ENCODE peak calls at places on chromosomes 11 and 22, in eight cellular contexts. Z is adrenal gland, Y is spleen, E is GM23248, G is cardiac fibroblast, C is AG09309, R is kidney epithelial cell, J is gastrocnemius medialis. S is an unnamed sample.

GRCh38 chr22:40418366-40419201 is 48.2 kb downstream of the SGSM3 start:
- DNase-seq in G (no peak), R (no peak), Y (peak), C (no peak), E (no peak), Z (no peak), J (no peak), S (no peak)

GRCh38 chr11:35559949-35560348 is 34.5 kb upstream of the PAMR1 start:
- DNase-seq in Y (no peak), Z (no peak), G (no peak), C (no peak), R (no peak), J (no peak), E (no peak), S (no peak)

GRCh38 chr11:23997356-23997755 is 499.5 kb upstream of the LUZP2 start:
- DNase-seq in G (no peak), C (no peak), Z (no peak), E (no peak), Y (no peak), J (no peak), R (no peak), S (no peak)

GRCh38 chr22:38881464-38881871 is 9.5 kb upstream of the CBX6 start:
- DNase-seq in J (peak), Y (no peak), E (peak), Z (peak), G (peak), R (no peak), C (peak), S (peak)

GRCh38 chr11:8814923-8815240 is 96.1 kb upstream of the AKIP1 start:
- DNase-seq in G (no peak), C (no peak), E (peak), Y (no peak), R (no peak), Z (peak), J (no peak), S (no peak)

GRCh38 chr11:3632070-3632660 is 9.6 kb downstream of the ART5 start:
- DNase-seq in G (no peak), R (no peak), Z (no peak), J (no peak), C (no peak), E (peak), Y (peak), S (no peak)

GRCh38 chr11:76659672-76660532 is 10.6 kb downstream of the LRRC32 start:
- DNase-seq in R (no peak), G (no peak), C (no peak), Z (no peak), J (no peak), Y (peak), E (no peak), S (no peak)

GRCh38 chr22:23034621-23035556 is 35.4 kb upstream of the GNAZ start:
- DNase-seq in C (no peak), J (no peak), G (no peak), Y (no peak), Z (no peak), R (no peak), E (no peak), S (no peak)

GRCh38 chr22:32836286-32836859 is 34.9 kb downstream of the TIMP3 start:
- DNase-seq in G (peak), Z (no peak), E (peak), Y (no peak), C (no peak), R (no peak), J (no peak), S (no peak)

GRCh38 chr11:70159612-70160570 is 43.2 kb upstream of the FADD start:
- DNase-seq in J (no peak), G (no peak), R (no peak), Y (no peak), E (peak), C (peak), Z (no peak), S (no peak)

GRCh38 chr11:6635082-6635932 is 16.1 kb upstream of the TPP1 start:
- DNase-seq in J (no peak), E (peak), Z (peak), R (no peak), Y (peak), G (peak), C (no peak), S (no peak)

GRCh38 chr11:126417463-126417862 is 62.0 kb downstream of the ST3GAL4 start:
- DNase-seq in Y (no peak), Z (no peak), R (no peak), G (no peak), E (no peak), C (no peak), J (no peak), S (no peak)

GRCh38 chr11:92297551-92298237 is 73.1 kb downstream of the FAT3 start:
- DNase-seq in Y (no peak), G (no peak), C (no peak), R (no peak), J (no peak), Z (no peak), E (no peak), S (no peak)

GRCh38 chr22:50016988-50017700 is 4.6 kb upstream of the IL17REL start:
- DNase-seq in E (no peak), R (no peak), Z (no peak), J (no peak), Y (peak), G (no peak), C (no peak), S (no peak)

GRCh38 chr22:32958021-32958420 is 100.2 kb downstream of the SYN3 start:
- DNase-seq in R (no peak), E (no peak), G (no peak), C (no peak), Y (no peak), J (no peak), Z (no peak), S (no peak)

GRCh38 chr11:34373727-34374126 is 15.9 kb upstream of the ABTB2 start:
- DNase-seq in J (no peak), Y (no peak), G (no peak), E (no peak), R (no peak), Z (no peak), C (no peak), S (no peak)

GRCh38 chr11:32115406-32115805 is 24.5 kb downstream of the RCN1 start:
- DNase-seq in Y (no peak), G (peak), C (no peak), J (no peak), E (no peak), Z (no peak), R (no peak), S (no peak)

GRCh38 chr11:91263698-91264097 is 960.9 kb upstream of the FAT3 start:
- DNase-seq in Y (no peak), Z (no peak), G (no peak), C (no peak), R (no peak), E (no peak), J (no peak), S (no peak)

GRCh38 chr11:132976115-132976514 is 556.2 kb downstream of the OPCML start:
- DNase-seq in E (no peak), R (no peak), C (no peak), J (no peak), Z (no peak), Y (no peak), G (no peak), S (no peak)

GRCh38 chr11:40166892-40167291 is 1292.6 kb downstream of the LRRC4C start:
- DNase-seq in C (no peak), Z (no peak), G (no peak), J (no peak), Y (no peak), E (peak), R (no peak), S (no peak)

GRCh38 chr11:55949330-55949729 is 13.1 kb upstream of the OR5I1 start:
- DNase-seq in R (no peak), Y (no peak), Z (no peak), E (no peak), G (no peak), J (no peak), C (no peak), S (no peak)

GRCh38 chr22:40407831-40408717 is 37.7 kb downstream of the SGSM3 start:
- DNase-seq in C (no peak), J (no peak), Z (no peak), E (no peak), R (no peak), G (no peak), Y (peak), S (no peak)

GRCh38 chr11:133659542-133660201 is 127.4 kb upstream of the OPCML start:
- DNase-seq in J (no peak), E (no peak), C (no peak), G (no peak), Y (no peak), R (no peak), Z (no peak), S (no peak)

GRCh38 chr11:93843906-93844305 is 6.5 kb downstream of the VSTM5 start:
- DNase-seq in R (peak), E (no peak), J (no peak), G (no peak), Z (no peak), Y (no peak), C (no peak), S (no peak)

GRCh38 chr11:118927554-118928107 is 1.9 kb upstream of the BCL9L start:
- DNase-seq in Y (no peak), G (no peak), E (peak), C (no peak), J (no peak), Z (no peak), R (no peak), S (no peak)

GRCh38 chr11:2526808-2527381 is 82.1 kb downstream of the KCNQ1 start:
- DNase-seq in G (no peak), J (no peak), Z (peak), Y (peak), R (no peak), E (peak), C (no peak), S (no peak)

GRCh38 chr11:109425554-109425953 is 3.6 kb downstream of the C11orf87 start:
- DNase-seq in R (no peak), C (no peak), J (no peak), Z (no peak), G (peak), E (peak), Y (no peak), S (no peak)

GRCh38 chr11:134254433-134254832 is 1.1 kb downstream of the ACAD8 start:
- DNase-seq in G (no peak), J (no peak), Z (no peak), Y (no peak), R (no peak), C (no peak), E (no peak), S (no peak)

GRCh38 chr11:45982656-45983470 is 60.4 kb downstream of the LARGE2 start:
- DNase-seq in E (peak), Y (no peak), J (no peak), R (peak), Z (peak), C (no peak), G (peak), S (no peak)

GRCh38 chr11:118921121-118921928 is 4.4 kb downstream of the BCL9L start:
- DNase-seq in Z (peak), G (peak), E (peak), J (peak), Y (peak), R (no peak), C (no peak), S (peak)

GRCh38 chr11:130310622-130311021 is 4.1 kb downstream of the ZBTB44 start:
- DNase-seq in C (no peak), Z (no peak), R (no peak), E (no peak), Y (no peak), G (no peak), J (no peak), S (no peak)

GRCh38 chr11:59891781-59892181 is 13.2 kb downstream of the OOSP3 start:
- DNase-seq in Y (no peak), J (no peak), C (no peak), Z (no peak), E (peak), R (no peak), G (peak), S (no peak)

GRCh38 chr11:17273668-17274321 is 2.7 kb upstream of the NUCB2 start:
- DNase-seq in R (no peak), Y (no peak), E (peak), G (no peak), J (no peak), C (no peak), Z (no peak), S (no peak)

GRCh38 chr11:17277024-17277584 is 565 bp downstream of the NUCB2 start:
- DNase-seq in R (no peak), C (no peak), G (peak), J (peak), E (peak), Z (peak), Y (no peak), S (no peak)

GRCh38 chr11:17276236-17277023 is at the start of gene NUCB2:
- DNase-seq in J (peak), G (peak), E (peak), R (peak), Y (peak), Z (peak), C (peak), S (peak)

GRCh38 chr11:17275376-17276235 is 933 bp upstream of the NUCB2 start:
- DNase-seq in Z (no peak), C (no peak), R (no peak), J (no peak), Y (no peak), G (no peak), E (peak), S (no peak)

GRCh38 chr11:17272823-17273222 is 3.7 kb upstream of the NUCB2 start:
- DNase-seq in Z (no peak), J (no peak), G (no peak), C (no peak), Y (no peak), E (no peak), R (no peak), S (no peak)
- H3K4me3 ChIP-seq in Z (no peak), J (no peak), G (no peak), C (no peak), Y (no peak), E (no peak), R (no peak), S (no peak)

GRCh38 chr22:42285604-42286003 is 15.2 kb upstream of the TCF20 start:
- DNase-seq in Z (no peak), E (no peak), C (no peak), G (no peak), J (no peak), R (no peak), Y (no peak), S (no peak)

GRCh38 chr22:42284230-42284591 is 13.8 kb upstream of the TCF20 start:
- DNase-seq in J (no peak), E (no peak), C (no peak), G (no peak), Z (no peak), Y (no peak), R (no peak), S (no peak)

GRCh38 chr22:42283288-42284229 is 13.1 kb upstream of the TCF20 start:
- DNase-seq in C (no peak), E (peak), J (no peak), R (no peak), Y (peak), G (no peak), Z (no peak), S (no peak)

GRCh38 chr22:42286205-42286604 is 15.8 kb upstream of the TCF20 start:
- DNase-seq in R (no peak), Y (no peak), Z (no peak), J (no peak), E (no peak), G (no peak), C (no peak), S (no peak)

GRCh38 chr22:42284643-42285181 is 14.3 kb upstream of the TCF20 start:
- DNase-seq in J (no peak), E (no peak), Z (no peak), G (no peak), Y (peak), C (no peak), R (no peak), S (no peak)
- H3K4me3 ChIP-seq in J (no peak), E (no peak), Z (no peak), G (no peak), Y (no peak), C (no peak), R (no peak), S (no peak)

GRCh38 chr11:63683133-63683991 is 2.1 kb downstream of the RTN3 start:
- DNase-seq in C (no peak), Y (no peak), R (no peak), Z (no peak), E (peak), G (no peak), J (no peak), S (no peak)
- H3K4me3 ChIP-seq in C (peak), Y (peak), R (peak), Z (no peak), E (peak), G (peak), J (peak), S (peak)

DNA sequence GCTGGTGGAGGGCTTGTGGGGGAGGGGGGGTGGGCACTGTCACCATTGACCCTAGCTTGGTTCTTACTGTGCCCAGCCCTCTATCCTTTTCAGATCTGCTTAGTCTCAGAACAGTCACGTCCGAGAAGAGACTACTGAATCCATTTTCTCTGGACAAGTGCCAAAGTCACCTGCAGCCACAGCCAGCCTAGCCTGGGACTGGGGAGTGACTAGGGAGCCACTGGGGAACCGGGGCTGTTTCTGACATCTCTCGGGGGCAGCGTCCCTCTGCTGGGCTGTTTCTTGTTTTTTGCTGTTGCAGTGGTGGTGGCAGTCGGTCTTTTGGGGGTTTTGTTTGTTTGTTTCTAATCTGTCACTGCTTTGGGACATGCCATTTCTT is 8.7 kb downstream of the SLC37A2 start:
- DNase-seq in J (no peak), Z (no peak), R (no peak), Y (peak), E (no peak), C (no peak), G (no peak), S (no peak)
- H3K4me3 ChIP-seq in J (no peak), Z (no peak), R (no peak), Y (no peak), E (no peak), C (no peak), G (no peak), S (no peak)

GRCh38 chr22:17117400-17117799 is 3.8 kb downstream of the TMEM121B start:
- DNase-seq in Y (peak), R (no peak), G (no peak), Z (no peak), C (no peak), J (no peak), E (no peak), S (no peak)

GRCh38 chr22:17119481-17120202 is 1.5 kb downstream of the TMEM121B start:
- DNase-seq in C (no peak), G (peak), J (no peak), Y (peak), E (peak), Z (peak), R (no peak), S (no peak)

GRCh38 chr22:17118342-17118741 is 2.8 kb downstream of the TMEM121B start:
- DNase-seq in G (no peak), C (no peak), R (no peak), Y (peak), J (no peak), E (no peak), Z (no peak), S (no peak)

GRCh38 chr22:17116931-17117330 is 4.2 kb downstream of the TMEM121B start:
- DNase-seq in C (no peak), J (no peak), Z (no peak), G (no peak), Y (peak), E (no peak), R (no peak), S (no peak)

DNA sequence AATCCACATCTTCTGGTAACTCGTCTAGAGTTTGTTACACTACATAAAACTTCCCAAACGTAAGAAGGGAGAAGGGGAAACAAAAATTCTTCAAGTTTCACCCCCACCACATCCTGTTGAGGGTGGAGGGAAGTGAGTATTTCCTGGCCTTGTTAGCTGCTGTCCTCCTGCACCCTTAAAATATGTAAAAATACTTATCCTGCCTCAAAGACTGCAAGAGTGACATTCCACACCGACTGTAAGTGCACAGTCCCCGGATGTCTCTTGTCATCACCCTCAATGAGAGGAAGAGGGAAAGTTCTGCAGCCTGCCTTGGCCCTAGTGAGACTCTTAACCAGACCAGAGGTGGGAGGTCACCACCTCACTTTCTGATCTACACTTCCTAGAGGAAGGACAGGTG is 3.3 kb downstream of the TMEM121B start:
- DNase-seq in Y (peak), E (no peak), Z (no peak), R (no peak), G (no peak), J (no peak), C (no peak), S (no peak)
- H3K4me3 ChIP-seq in Y (no peak), E (no peak), Z (no peak), R (no peak), G (no peak), J (no peak), C (no peak), S (no peak)

DNA sequence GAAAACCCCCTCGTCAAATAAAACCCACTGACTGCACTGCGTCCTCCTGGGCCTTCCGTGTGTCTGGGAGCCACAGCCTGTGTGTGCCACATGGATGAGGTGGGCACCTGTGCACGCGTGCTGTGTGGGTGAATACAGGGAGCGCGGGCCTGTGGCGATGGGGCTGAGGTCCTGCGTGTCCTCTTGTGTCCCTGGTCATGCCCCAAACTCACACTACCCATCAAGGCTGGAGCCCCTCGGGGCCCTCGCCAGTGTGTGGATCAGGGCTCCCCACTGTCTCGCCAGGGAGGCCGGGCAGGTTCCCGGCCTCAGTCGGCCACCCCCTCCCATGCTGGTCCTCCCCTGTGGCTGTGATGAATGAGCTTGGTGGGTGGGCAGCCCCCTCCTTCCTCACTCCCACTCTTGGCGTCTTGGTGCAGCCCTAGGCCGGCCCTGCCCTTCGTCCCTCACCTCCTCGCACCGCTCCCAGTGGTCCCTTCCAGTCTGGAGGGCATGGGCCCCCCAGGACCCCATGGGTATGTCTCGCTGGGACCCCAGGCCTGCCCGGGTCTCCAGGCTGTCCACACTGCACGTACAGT is 712 bp upstream of the CD151 start:
- DNase-seq in J (no peak), Y (no peak), R (no peak), C (no peak), G (no peak), E (no peak), Z (no peak), S (no peak)
- H3K4me3 ChIP-seq in J (peak), Y (peak), R (peak), C (peak), G (peak), E (peak), Z (no peak), S (peak)

GRCh38 chr11:14642873-14643696 is 519 bp upstream of the PDE3B start:
- DNase-seq in Z (no peak), C (no peak), R (no peak), Y (peak), J (no peak), G (no peak), E (no peak), S (no peak)

GRCh38 chr11:14641801-14642200 is 1.8 kb upstream of the PDE3B start:
- DNase-seq in J (no peak), Y (no peak), E (no peak), C (no peak), Z (no peak), G (no peak), R (no peak), S (no peak)

GRCh38 chr11:14643697-14644395 is at the start of gene PDE3B:
- DNase-seq in Y (peak), R (peak), E (peak), G (peak), J (peak), C (no peak), Z (peak), S (peak)

GRCh38 chr11:14644396-14645246 is 1.0 kb downstream of the PDE3B start:
- DNase-seq in R (no peak), J (no peak), Z (peak), E (peak), Y (peak), G (peak), C (no peak), S (no peak)

DNA sequence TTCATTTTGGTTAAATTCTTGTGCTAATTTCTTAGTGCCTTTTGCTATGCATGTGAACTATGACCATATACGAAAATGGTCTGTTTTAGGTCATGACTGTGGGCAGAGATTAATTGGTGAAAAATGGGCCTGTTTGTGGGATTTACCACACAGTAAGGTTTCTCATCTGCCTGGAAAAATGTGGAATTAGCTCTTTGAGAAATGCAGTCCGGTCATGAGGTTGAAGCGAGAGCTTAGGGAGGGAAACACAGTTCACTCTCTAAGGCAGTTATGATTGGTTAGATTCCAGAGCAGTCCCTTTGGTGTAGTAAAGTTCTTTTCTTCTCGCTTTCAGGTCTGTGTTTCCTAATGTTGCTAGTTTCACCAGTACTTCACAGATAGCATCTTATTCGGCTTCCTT is 1.2 kb upstream of the PDE3B start:
- DNase-seq in E (no peak), Y (no peak), G (no peak), Z (no peak), R (no peak), C (no peak), J (no peak), S (no peak)
- H3K4me3 ChIP-seq in E (no peak), Y (peak), G (no peak), Z (no peak), R (no peak), C (no peak), J (no peak), S (no peak)